ENCODE peak calls at places on chromosomes 6 and 20, in six cellular contexts. One of them, this sample, is unnamed.

GRCh38 chr6:23692184-23692583 is 433.8 kb upstream of the NRSN1 start:
- DNase-seq in neuronal stem cell: no peak
- DNase-seq in MM.1S: no peak
- DNase-seq in GM23248: no peak
- DNase-seq in endothelial cell of umbilical vein: no peak
- DNase-seq in IMR-90: no peak
- DNase-seq in this sample: no peak

GRCh38 chr20:19911810-19912382 is 105.3 kb upstream of the NAA20 start:
- DNase-seq in IMR-90: no peak
- DNase-seq in neuronal stem cell: no peak
- DNase-seq in GM23248: no peak
- DNase-seq in endothelial cell of umbilical vein: no peak
- DNase-seq in MM.1S: no peak
- DNase-seq in this sample: no peak

GRCh38 chr6:107418118-107418517 is 41.2 kb downstream of the PDSS2 start:
- DNase-seq in GM23248: peak
- DNase-seq in endothelial cell of umbilical vein: no peak
- DNase-seq in MM.1S: peak
- DNase-seq in neuronal stem cell: no peak
- DNase-seq in IMR-90: peak
- DNase-seq in this sample: peak

GRCh38 chr6:74826318-74826717 is 379.5 kb downstream of the COL12A1 start:
- DNase-seq in endothelial cell of umbilical vein: no peak
- DNase-seq in neuronal stem cell: no peak
- DNase-seq in MM.1S: no peak
- DNase-seq in IMR-90: no peak
- DNase-seq in GM23248: no peak
- DNase-seq in this sample: no peak

GRCh38 chr20:49340161-49340966 is 62.5 kb upstream of the ZNFX1 start:
- DNase-seq in GM23248: peak
- DNase-seq in MM.1S: no peak
- DNase-seq in endothelial cell of umbilical vein: no peak
- DNase-seq in neuronal stem cell: no peak
- DNase-seq in IMR-90: no peak
- DNase-seq in this sample: no peak

GRCh38 chr6:149028767-149029405 is 282.1 kb downstream of the UST start:
- DNase-seq in MM.1S: peak
- DNase-seq in neuronal stem cell: peak
- DNase-seq in IMR-90: peak
- DNase-seq in GM23248: peak
- DNase-seq in endothelial cell of umbilical vein: peak
- DNase-seq in this sample: peak

GRCh38 chr6:106939848-106940247 is 34.7 kb downstream of the CD24 start:
- DNase-seq in endothelial cell of umbilical vein: no peak
- DNase-seq in IMR-90: no peak
- DNase-seq in neuronal stem cell: no peak
- DNase-seq in GM23248: no peak
- DNase-seq in MM.1S: no peak
- DNase-seq in this sample: no peak

GRCh38 chr6:142737368-142738060 is 207.5 kb downstream of the HIVEP2 start:
- DNase-seq in IMR-90: peak
- DNase-seq in endothelial cell of umbilical vein: peak
- DNase-seq in neuronal stem cell: no peak
- DNase-seq in MM.1S: no peak
- DNase-seq in GM23248: peak
- DNase-seq in this sample: peak

GRCh38 chr6:137729866-137730629 is 137.0 kb upstream of the TNFAIP3 start:
- DNase-seq in endothelial cell of umbilical vein: no peak
- DNase-seq in IMR-90: peak
- DNase-seq in GM23248: peak
- DNase-seq in MM.1S: no peak
- DNase-seq in neuronal stem cell: no peak
- DNase-seq in this sample: peak

GRCh38 chr6:127402890-127403617 is 56.1 kb downstream of the KIAA0408 start:
- DNase-seq in GM23248: no peak
- DNase-seq in MM.1S: peak
- DNase-seq in IMR-90: no peak
- DNase-seq in endothelial cell of umbilical vein: no peak
- DNase-seq in neuronal stem cell: no peak
- DNase-seq in this sample: no peak

GRCh38 chr6:9467746-9468145 is 947.1 kb downstream of the TFAP2A start:
- DNase-seq in GM23248: peak
- DNase-seq in neuronal stem cell: no peak
- DNase-seq in IMR-90: peak
- DNase-seq in endothelial cell of umbilical vein: no peak
- DNase-seq in MM.1S: no peak
- DNase-seq in this sample: peak

GRCh38 chr6:15389759-15390723 is 144.2 kb downstream of the JARID2 start:
- DNase-seq in GM23248: peak
- DNase-seq in MM.1S: peak
- DNase-seq in endothelial cell of umbilical vein: peak
- DNase-seq in IMR-90: peak
- DNase-seq in neuronal stem cell: peak
- DNase-seq in this sample: peak

GRCh38 chr20:3563548-3564177 is 92.8 kb downstream of the ATRN start:
- DNase-seq in endothelial cell of umbilical vein: peak
- DNase-seq in MM.1S: peak
- DNase-seq in IMR-90: peak
- DNase-seq in GM23248: peak
- DNase-seq in neuronal stem cell: peak
- DNase-seq in this sample: peak

GRCh38 chr6:187252-187840 is 104.9 kb upstream of the DUSP22 start:
- DNase-seq in MM.1S: no peak
- DNase-seq in neuronal stem cell: no peak
- DNase-seq in endothelial cell of umbilical vein: no peak
- DNase-seq in GM23248: no peak
- DNase-seq in IMR-90: no peak
- DNase-seq in this sample: peak

GRCh38 chr6:128516514-128516898 is 3.9 kb downstream of the PTPRK start:
- DNase-seq in neuronal stem cell: no peak
- DNase-seq in MM.1S: peak
- DNase-seq in endothelial cell of umbilical vein: peak
- DNase-seq in GM23248: peak
- DNase-seq in IMR-90: peak
- DNase-seq in this sample: peak

GRCh38 chr6:38271081-38271480 is 368.6 kb downstream of the BTBD9 start:
- DNase-seq in MM.1S: no peak
- DNase-seq in IMR-90: peak
- DNase-seq in neuronal stem cell: no peak
- DNase-seq in endothelial cell of umbilical vein: no peak
- DNase-seq in GM23248: peak
- DNase-seq in this sample: peak

GRCh38 chr20:19621072-19621471 is 137.0 kb upstream of the RIN2 start:
- DNase-seq in GM23248: peak
- DNase-seq in IMR-90: peak
- DNase-seq in endothelial cell of umbilical vein: no peak
- DNase-seq in neuronal stem cell: no peak
- DNase-seq in MM.1S: no peak
- DNase-seq in this sample: no peak

GRCh38 chr6:74690365-74690764 is 515.5 kb downstream of the COL12A1 start:
- DNase-seq in MM.1S: no peak
- DNase-seq in neuronal stem cell: no peak
- DNase-seq in GM23248: no peak
- DNase-seq in IMR-90: peak
- DNase-seq in endothelial cell of umbilical vein: no peak
- DNase-seq in this sample: no peak

GRCh38 chr6:286681-287499 is 5.4 kb upstream of the DUSP22 start:
- DNase-seq in neuronal stem cell: no peak
- DNase-seq in MM.1S: no peak
- DNase-seq in IMR-90: no peak
- DNase-seq in GM23248: no peak
- DNase-seq in endothelial cell of umbilical vein: no peak
- DNase-seq in this sample: no peak

GRCh38 chr20:46741924-46742692 is 32.7 kb downstream of the SLC2A10 start:
- DNase-seq in IMR-90: no peak
- DNase-seq in MM.1S: no peak
- DNase-seq in neuronal stem cell: no peak
- DNase-seq in GM23248: no peak
- DNase-seq in endothelial cell of umbilical vein: no peak
- DNase-seq in this sample: no peak

GRCh38 chr20:47764154-47764734 is 21.0 kb downstream of the SULF2 start:
- DNase-seq in GM23248: peak
- DNase-seq in neuronal stem cell: no peak
- DNase-seq in endothelial cell of umbilical vein: no peak
- DNase-seq in IMR-90: no peak
- DNase-seq in MM.1S: no peak
- DNase-seq in this sample: peak

GRCh38 chr6:149320745-149321240 is 3.3 kb downstream of the TAB2 start:
- DNase-seq in endothelial cell of umbilical vein: no peak
- DNase-seq in IMR-90: no peak
- DNase-seq in GM23248: peak
- DNase-seq in neuronal stem cell: no peak
- DNase-seq in MM.1S: no peak
- DNase-seq in this sample: no peak

GRCh38 chr6:103191391-103192093 is 1668.2 kb downstream of the HACE1 start:
- DNase-seq in neuronal stem cell: no peak
- DNase-seq in GM23248: no peak
- DNase-seq in MM.1S: no peak
- DNase-seq in endothelial cell of umbilical vein: no peak
- DNase-seq in IMR-90: no peak
- DNase-seq in this sample: no peak

GRCh38 chr20:25247100-25247665 is 702 bp upstream of the PYGB start:
- DNase-seq in MM.1S: peak
- DNase-seq in GM23248: peak
- DNase-seq in endothelial cell of umbilical vein: peak
- DNase-seq in IMR-90: peak
- DNase-seq in neuronal stem cell: peak
- DNase-seq in this sample: peak

GRCh38 chr20:47456952-47457724 is 44.5 kb upstream of the NCOA3 start:
- DNase-seq in IMR-90: peak
- DNase-seq in endothelial cell of umbilical vein: no peak
- DNase-seq in neuronal stem cell: no peak
- DNase-seq in MM.1S: no peak
- DNase-seq in GM23248: peak
- DNase-seq in this sample: peak

GRCh38 chr20:46230811-46231282 is 77.5 kb downstream of the CDH22 start:
- DNase-seq in MM.1S: peak
- DNase-seq in IMR-90: peak
- DNase-seq in endothelial cell of umbilical vein: peak
- DNase-seq in GM23248: peak
- DNase-seq in neuronal stem cell: peak
- DNase-seq in this sample: peak

GRCh38 chr6:24431045-24431451 is 28.3 kb downstream of the MRS2 start:
- DNase-seq in neuronal stem cell: no peak
- DNase-seq in GM23248: peak
- DNase-seq in endothelial cell of umbilical vein: peak
- DNase-seq in MM.1S: peak
- DNase-seq in IMR-90: peak
- DNase-seq in this sample: peak

GRCh38 chr20:57928181-57928967 is 218.6 kb upstream of the PMEPA1 start:
- DNase-seq in GM23248: peak
- DNase-seq in neuronal stem cell: no peak
- DNase-seq in MM.1S: no peak
- DNase-seq in IMR-90: no peak
- DNase-seq in endothelial cell of umbilical vein: no peak
- DNase-seq in this sample: no peak

GRCh38 chr6:166307981-166308768 is at the start of gene PRR18:
- DNase-seq in IMR-90: no peak
- DNase-seq in neuronal stem cell: peak
- DNase-seq in endothelial cell of umbilical vein: no peak
- DNase-seq in MM.1S: no peak
- DNase-seq in GM23248: peak
- DNase-seq in this sample: peak

GRCh38 chr6:56729719-56730118 is 87.0 kb upstream of the DST start:
- DNase-seq in IMR-90: peak
- DNase-seq in neuronal stem cell: no peak
- DNase-seq in MM.1S: no peak
- DNase-seq in GM23248: peak
- DNase-seq in endothelial cell of umbilical vein: peak
- DNase-seq in this sample: peak

GRCh38 chr6:44828780-44829179 is 441.3 kb downstream of the CDC5L start:
- DNase-seq in neuronal stem cell: no peak
- DNase-seq in GM23248: no peak
- DNase-seq in endothelial cell of umbilical vein: no peak
- DNase-seq in IMR-90: no peak
- DNase-seq in MM.1S: no peak
- DNase-seq in this sample: no peak

GRCh38 chr6:3277251-3277650 is 18.5 kb downstream of the PSMG4 start:
- DNase-seq in MM.1S: no peak
- DNase-seq in IMR-90: no peak
- DNase-seq in endothelial cell of umbilical vein: no peak
- DNase-seq in GM23248: peak
- DNase-seq in neuronal stem cell: no peak
- DNase-seq in this sample: no peak

GRCh38 chr20:23988561-23988960 is at the start of gene GGTLC1:
- DNase-seq in IMR-90: no peak
- DNase-seq in endothelial cell of umbilical vein: no peak
- DNase-seq in neuronal stem cell: no peak
- DNase-seq in GM23248: no peak
- DNase-seq in MM.1S: no peak
- DNase-seq in this sample: no peak
- H3K9ac ChIP-seq in IMR-90: no peak
- H3K9ac ChIP-seq in endothelial cell of umbilical vein: no peak
- H3K9ac ChIP-seq in neuronal stem cell: no peak
- H3K9ac ChIP-seq in GM23248: no peak
- H3K9ac ChIP-seq in MM.1S: no peak
- H3K9ac ChIP-seq in this sample: no peak

GRCh38 chr20:44742304-44743079 is 3.2 kb upstream of the KCNK15 start:
- DNase-seq in MM.1S: no peak
- DNase-seq in endothelial cell of umbilical vein: no peak
- DNase-seq in GM23248: no peak
- DNase-seq in IMR-90: no peak
- DNase-seq in neuronal stem cell: no peak
- DNase-seq in this sample: no peak
- H3K9ac ChIP-seq in MM.1S: no peak
- H3K9ac ChIP-seq in endothelial cell of umbilical vein: no peak
- H3K9ac ChIP-seq in GM23248: no peak
- H3K9ac ChIP-seq in IMR-90: no peak
- H3K9ac ChIP-seq in neuronal stem cell: peak
- H3K9ac ChIP-seq in this sample: no peak

GRCh38 chr6:73362358-73362757 is at the start of gene KHDC3L:
- DNase-seq in endothelial cell of umbilical vein: no peak
- DNase-seq in MM.1S: no peak
- DNase-seq in neuronal stem cell: no peak
- DNase-seq in IMR-90: no peak
- DNase-seq in GM23248: no peak
- DNase-seq in this sample: no peak
- H3K9ac ChIP-seq in endothelial cell of umbilical vein: no peak
- H3K9ac ChIP-seq in MM.1S: no peak
- H3K9ac ChIP-seq in neuronal stem cell: no peak
- H3K9ac ChIP-seq in IMR-90: no peak
- H3K9ac ChIP-seq in GM23248: no peak
- H3K9ac ChIP-seq in this sample: no peak

GRCh38 chr6:11766056-11766455 is 12.5 kb downstream of the ADTRP start:
- DNase-seq in MM.1S: no peak
- DNase-seq in GM23248: peak
- DNase-seq in IMR-90: peak
- DNase-seq in endothelial cell of umbilical vein: peak
- DNase-seq in neuronal stem cell: no peak
- DNase-seq in this sample: peak
- H3K9ac ChIP-seq in MM.1S: no peak
- H3K9ac ChIP-seq in GM23248: peak
- H3K9ac ChIP-seq in IMR-90: no peak
- H3K9ac ChIP-seq in endothelial cell of umbilical vein: peak
- H3K9ac ChIP-seq in neuronal stem cell: no peak
- H3K9ac ChIP-seq in this sample: peak

DNA sequence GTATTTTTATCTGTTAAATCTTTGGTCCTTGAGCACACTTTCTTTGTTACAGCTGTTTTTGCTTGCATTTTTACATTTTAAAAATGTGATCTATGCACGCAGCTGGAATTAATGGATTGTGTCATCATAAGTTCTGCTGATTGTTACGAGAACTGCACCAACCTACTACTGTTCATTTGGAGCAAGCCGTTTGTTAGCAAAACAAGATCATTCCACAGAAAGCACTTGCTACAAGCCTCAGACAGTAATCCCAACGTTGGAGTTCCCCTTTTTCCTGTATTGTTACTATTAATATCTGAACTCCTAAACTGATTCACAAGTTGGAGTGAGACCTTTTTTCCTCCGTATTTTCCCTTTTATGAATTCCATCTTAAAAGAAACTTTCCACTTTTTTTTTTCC is 3.5 kb downstream of the TENT5A start:
- DNase-seq in MM.1S: no peak
- DNase-seq in endothelial cell of umbilical vein: peak
- DNase-seq in neuronal stem cell: no peak
- DNase-seq in IMR-90: no peak
- DNase-seq in GM23248: peak
- DNase-seq in this sample: peak
- H3K9ac ChIP-seq in MM.1S: no peak
- H3K9ac ChIP-seq in endothelial cell of umbilical vein: no peak
- H3K9ac ChIP-seq in neuronal stem cell: no peak
- H3K9ac ChIP-seq in IMR-90: no peak
- H3K9ac ChIP-seq in GM23248: peak
- H3K9ac ChIP-seq in this sample: peak

This sample was measured in mesenchymal stem cell.